ENCODE peak calls at places on chromosomes 3 and 15, in six cellular contexts. Z is naive thymus-derived CD4-positive, alpha-beta T cell; Y is SK-N-MC; Q is body of pancreas; R is GM23338; V is PC-9. U is an unnamed sample.

GRCh38 chr15:82850731-82851130 is 41.3 kb downstream of the WHAMM start:
- DNase-seq in R (no peak), V (no peak), Q (peak), Y (peak), Z (no peak), U (no peak)

GRCh38 chr15:55289011-55289572 is 521 bp downstream of the RAB27A start:
- DNase-seq in Y (no peak), Z (peak), Q (peak), R (peak), V (peak), U (no peak)

GRCh38 chr3:136042608-136043221 is 77.2 kb downstream of the PPP2R3A start:
- DNase-seq in Z (no peak), Y (peak), R (peak), Q (no peak), V (peak), U (no peak)

GRCh38 chr3:46280105-46280797 is 38.0 kb downstream of the CCR3 start:
- DNase-seq in R (no peak), Y (no peak), Z (no peak), V (peak), Q (no peak), U (no peak)

GRCh38 chr3:53056442-53056841 is 10.6 kb upstream of the SFMBT1 start:
- DNase-seq in R (peak), Z (no peak), Y (no peak), V (no peak), Q (no peak), U (no peak)

GRCh38 chr3:49681543-49681942 is 7.4 kb downstream of the APEH start:
- DNase-seq in V (no peak), Y (no peak), R (no peak), Z (no peak), Q (no peak), U (no peak)

GRCh38 chr15:79702621-79703020 is 194.2 kb downstream of the MTHFS start:
- DNase-seq in Y (no peak), Q (no peak), R (no peak), Z (no peak), V (no peak), U (no peak)

GRCh38 chr3:101466465-101467309 is 46.3 kb downstream of the SENP7 start:
- DNase-seq in Q (no peak), Y (no peak), R (peak), Z (peak), V (no peak), U (no peak)

GRCh38 chr3:14522129-14522691 is 17.9 kb downstream of the GRIP2 start:
- DNase-seq in V (no peak), R (no peak), Y (no peak), Z (no peak), Q (no peak), U (no peak)

GRCh38 chr15:66080791-66081475 is 172.6 kb downstream of the MEGF11 start:
- DNase-seq in V (no peak), R (peak), Q (peak), Z (no peak), Y (no peak), U (no peak)

GRCh38 chr15:70092462-70092850 is 5.3 kb downstream of the TLE3 start:
- DNase-seq in R (no peak), Z (no peak), V (no peak), Q (no peak), Y (no peak), U (no peak)

GRCh38 chr15:70094690-70095311 is 2.9 kb downstream of the TLE3 start:
- DNase-seq in Q (no peak), R (no peak), V (no peak), Y (no peak), Z (no peak), U (no peak)

GRCh38 chr15:70093481-70094309 is 4.0 kb downstream of the TLE3 start:
- DNase-seq in R (peak), V (peak), Y (no peak), Z (no peak), Q (peak), U (peak)

GRCh38 chr15:70091649-70092461 is 5.9 kb downstream of the TLE3 start:
- DNase-seq in V (peak), Y (no peak), R (no peak), Q (no peak), Z (no peak), U (peak)

GRCh38 chr15:70093070-70093469 is 4.6 kb downstream of the TLE3 start:
- DNase-seq in Q (no peak), R (no peak), Z (no peak), V (no peak), Y (no peak), U (no peak)
- H3K4me3 ChIP-seq in Q (no peak), R (peak), Z (no peak), V (peak), Y (peak), U (peak)

GRCh38 chr3:184472723-184473419 is 88.7 kb upstream of the EPHB3 start:
- DNase-seq in Q (no peak), R (no peak), Y (no peak), V (no peak), Z (no peak), U (no peak)
- H3K4me3 ChIP-seq in Q (no peak), R (no peak), Y (no peak), V (no peak), Z (no peak), U (no peak)

DNA sequence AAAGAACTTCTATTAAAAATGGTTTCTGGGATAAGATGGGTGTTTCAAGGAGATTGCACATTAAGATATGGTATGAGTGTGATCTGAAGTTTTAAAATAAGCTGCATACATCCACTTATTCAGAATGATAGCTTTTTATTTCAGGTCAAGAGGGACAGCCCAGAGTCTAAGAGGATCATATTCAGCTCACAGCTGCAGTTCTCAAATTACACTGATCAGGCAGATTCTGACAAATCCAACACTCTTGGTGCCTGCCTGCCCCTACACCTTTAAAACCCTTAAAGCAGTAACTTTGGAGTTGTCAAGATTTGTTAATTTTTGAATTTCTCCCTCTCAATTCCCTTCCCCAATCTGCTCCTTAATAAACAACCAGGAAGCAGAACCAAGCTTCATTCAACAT is 9.1 kb upstream of the TMEM87A start:
- DNase-seq in Q (no peak), R (no peak), Y (no peak), Z (no peak), V (no peak), U (no peak)
- H3K4me3 ChIP-seq in Q (no peak), R (no peak), Y (no peak), Z (no peak), V (no peak), U (no peak)

GRCh38 chr3:155024006-155024638 is 56.0 kb upstream of the MME start:
- DNase-seq in Y (no peak), V (peak), Q (no peak), Z (no peak), R (no peak), U (no peak)
- H3K4me3 ChIP-seq in Y (no peak), V (no peak), Q (no peak), Z (no peak), R (no peak), U (no peak)

GRCh38 chr3:105571005-105571404 is 204.3 kb downstream of the ALCAM start:
- DNase-seq in V (no peak), Q (no peak), R (no peak), Z (no peak), Y (no peak), U (no peak)
- H3K4me3 ChIP-seq in V (no peak), Q (no peak), R (no peak), Z (no peak), Y (no peak), U (no peak)